ENCODE peak calls at places on chromosomes 1 and 21, in four cellular contexts. G, I, M and F are unnamed samples.

GRCh38 chr1:30413606-30414005 is 309.8 kb downstream of the MATN1 start:
- DNase-seq in M (no peak), G (no peak), I (no peak), F (no peak)

GRCh38 chr1:167455786-167456446 is 62.4 kb downstream of the CD247 start:
- DNase-seq in I (no peak), G (no peak), M (peak; percentile 26), F (peak; percentile 52)

GRCh38 chr1:112674986-112675727 is 698 bp downstream of the MOV10 start:
- DNase-seq in I (peak; percentile 54), M (peak; percentile 62), G (peak; percentile 39), F (peak; percentile 49)

GRCh38 chr1:236518343-236518742 is 5.4 kb upstream of the LGALS8 start:
- DNase-seq in G (no peak), M (no peak), I (no peak), F (no peak)

GRCh38 chr1:93817819-93818569 is 61.0 kb downstream of the DNTTIP2 start:
- DNase-seq in M (no peak), G (peak; percentile 9), I (no peak), F (no peak)

GRCh38 chr1:183290628-183291027 is 104.6 kb downstream of the LAMC2 start:
- DNase-seq in G (no peak), M (no peak), I (no peak), F (no peak)

GRCh38 chr1:116489231-116489697 is 81.6 kb downstream of the CD58 start:
- DNase-seq in I (no peak), M (no peak), G (no peak), F (no peak)

GRCh38 chr1:32063261-32063681 is 9.5 kb upstream of the TMEM39B start:
- DNase-seq in I (peak; percentile 78), G (peak; percentile 42), M (no peak), F (no peak)

GRCh38 chr1:192879416-192879815 is 70.6 kb downstream of the RGS2 start:
- DNase-seq in G (no peak), M (no peak), I (no peak), F (no peak)

GRCh38 chr1:118118469-118118868 is 66.6 kb downstream of the SPAG17 start:
- DNase-seq in M (no peak), G (no peak), I (no peak), F (no peak)

GRCh38 chr1:212179394-212180076 is 105.7 kb upstream of the PPP2R5A start:
- DNase-seq in G (no peak), I (peak; percentile 24), M (no peak), F (no peak)

GRCh38 chr1:228457017-228457395 is 30.2 kb upstream of the RNF187 start:
- DNase-seq in I (no peak), G (no peak), M (no peak), F (no peak)

GRCh38 chr1:241156231-241156965 is 200.6 kb downstream of the RGS7 start:
- DNase-seq in I (no peak), G (no peak), M (no peak), F (no peak)

GRCh38 chr1:229381234-229381633 is 38.4 kb upstream of the CCSAP start:
- DNase-seq in M (no peak), I (no peak), G (no peak), F (no peak)

GRCh38 chr1:164728719-164729118 is 169.7 kb downstream of the PBX1 start:
- DNase-seq in I (no peak), G (no peak), M (no peak), F (no peak)

GRCh38 chr1:192978195-192978710 is 80.9 kb downstream of the UCHL5 start:
- DNase-seq in G (no peak), M (no peak), I (no peak), F (no peak)

GRCh38 chr1:8661185-8662110 is 156.0 kb downstream of the RERE start:
- DNase-seq in M (peak; percentile 66), I (peak; percentile 71), G (no peak), F (no peak)

GRCh38 chr1:217363319-217363718 is 267.6 kb downstream of the GPATCH2 start:
- DNase-seq in I (no peak), M (no peak), G (no peak), F (no peak)

GRCh38 chr21:19268634-19269138 is 865.1 kb upstream of the TMPRSS15 start:
- DNase-seq in G (no peak), I (no peak), M (no peak), F (no peak)

GRCh38 chr1:205954819-205955404 is 11.7 kb upstream of the SLC26A9 start:
- DNase-seq in M (no peak), G (no peak), I (no peak), F (no peak)

GRCh38 chr1:116393015-116393414 is 20.0 kb downstream of the ATP1A1 start:
- DNase-seq in M (no peak), I (no peak), G (no peak), F (no peak)

GRCh38 chr1:42953182-42954180 is 5.2 kb downstream of the SLC2A1 start:
- DNase-seq in M (no peak), I (no peak), G (no peak), F (no peak)

GRCh38 chr1:182135946-182136345 is 74.4 kb upstream of the ZNF648 start:
- DNase-seq in I (no peak), G (no peak), M (no peak), F (no peak)

GRCh38 chr1:165560834-165561233 is 17.0 kb downstream of the LRRC52 start:
- DNase-seq in M (no peak), G (no peak), I (no peak), F (no peak)

GRCh38 chr1:113934006-113934405 is 4.9 kb downstream of the HIPK1 start:
- DNase-seq in I (no peak), M (no peak), G (no peak), F (no peak)

GRCh38 chr1:114458208-114458777 is 52.7 kb downstream of the TRIM33 start:
- DNase-seq in G (no peak), I (peak; percentile 6), M (no peak), F (no peak)

GRCh38 chr1:90387825-90388224 is 329.3 kb downstream of the BARHL2 start:
- DNase-seq in I (no peak), G (no peak), M (no peak), F (no peak)

GRCh38 chr1:12501661-12502060 is 116.3 kb downstream of the DHRS3 start:
- DNase-seq in I (no peak), G (no peak), M (no peak), F (no peak)

GRCh38 chr1:43147625-43148319 is 24.3 kb downstream of the EBNA1BP2 start:
- DNase-seq in M (peak; percentile 71), G (no peak), I (peak; percentile 26), F (peak; percentile 63)

GRCh38 chr1:206679738-206680211 is 4.9 kb upstream of the MAPKAPK2 start:
- DNase-seq in M (no peak), I (no peak), G (no peak), F (no peak)

GRCh38 chr1:206415913-206416312 is 54.4 kb upstream of the IKBKE start:
- DNase-seq in G (no peak), M (no peak), I (no peak), F (no peak)

GRCh38 chr1:2962061-2962460 is 59.2 kb upstream of the ACTRT2 start:
- DNase-seq in G (no peak), I (no peak), M (no peak), F (no peak)

GRCh38 chr1:24586970-24587820 is 31.3 kb downstream of the NCMAP start:
- DNase-seq in M (no peak), I (peak; percentile 38), G (peak; percentile 80), F (no peak)

GRCh38 chr1:89167590-89168215 is 8.1 kb downstream of the GBP7 start:
- DNase-seq in M (no peak), G (no peak), I (no peak), F (no peak)

GRCh38 chr1:29465755-29466154 is 229.4 kb downstream of the PTPRU start:
- DNase-seq in I (no peak), M (no peak), G (no peak), F (no peak)

GRCh38 chr1:164794310-164794709 is 235.3 kb downstream of the PBX1 start:
- DNase-seq in I (peak; percentile 43), G (no peak), M (peak; percentile 62), F (no peak)

GRCh38 chr1:94578856-94579255 is 37.3 kb upstream of the F3 start:
- DNase-seq in M (no peak), I (no peak), G (no peak), F (no peak)

GRCh38 chr1:118381197-118381596 is 196.2 kb upstream of the SPAG17 start:
- DNase-seq in G (no peak), I (no peak), M (no peak), F (no peak)

GRCh38 chr21:30444204-30444603 is 4.1 kb downstream of the KRTAP15-1 start:
- DNase-seq in I (no peak), M (no peak), G (no peak), F (no peak)

GRCh38 chr1:226635456-226635941 is 86.9 kb downstream of the STUM start:
- DNase-seq in I (no peak), M (peak; percentile 14), G (no peak), F (no peak)

GRCh38 chr1:46447499-46448108 is 42.0 kb upstream of the DMBX1 start:
- DNase-seq in G (no peak), I (no peak), M (no peak), F (no peak)
- H3K4me3 ChIP-seq in G (no peak overlapping the region), I (no peak overlapping the region), M (no peak overlapping the region), F (peak overlapping the region; percentile 62)

DNA sequence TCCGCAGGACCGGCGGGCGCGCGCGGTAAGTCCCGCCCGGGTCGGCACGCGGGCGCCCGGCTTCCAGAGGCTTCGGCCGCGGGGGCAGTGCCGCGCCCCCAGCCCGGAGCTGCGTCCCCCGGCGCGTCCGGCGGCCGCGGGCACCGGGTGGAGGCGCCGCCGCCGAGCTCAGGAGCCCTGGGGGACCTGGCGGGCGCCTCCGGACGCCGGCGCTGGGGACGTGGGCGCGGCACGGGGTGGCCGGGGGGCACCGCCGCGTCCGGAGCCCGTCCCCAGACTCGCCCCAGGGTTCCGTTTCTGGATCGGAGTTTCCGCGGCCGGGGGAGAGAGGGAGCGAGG is 280 bp downstream of the NBL1 start:
- DNase-seq in I (no peak), G (no peak), M (no peak), F (no peak)
- H3K4me1 ChIP-seq in I (peaks cover 18% of the 10 kb centered on the region), G (peaks cover 10% of the 10 kb centered on the region), M (peaks cover 19% of the 10 kb centered on the region), F (peaks cover 67% of the 10 kb centered on the region)

DNA sequence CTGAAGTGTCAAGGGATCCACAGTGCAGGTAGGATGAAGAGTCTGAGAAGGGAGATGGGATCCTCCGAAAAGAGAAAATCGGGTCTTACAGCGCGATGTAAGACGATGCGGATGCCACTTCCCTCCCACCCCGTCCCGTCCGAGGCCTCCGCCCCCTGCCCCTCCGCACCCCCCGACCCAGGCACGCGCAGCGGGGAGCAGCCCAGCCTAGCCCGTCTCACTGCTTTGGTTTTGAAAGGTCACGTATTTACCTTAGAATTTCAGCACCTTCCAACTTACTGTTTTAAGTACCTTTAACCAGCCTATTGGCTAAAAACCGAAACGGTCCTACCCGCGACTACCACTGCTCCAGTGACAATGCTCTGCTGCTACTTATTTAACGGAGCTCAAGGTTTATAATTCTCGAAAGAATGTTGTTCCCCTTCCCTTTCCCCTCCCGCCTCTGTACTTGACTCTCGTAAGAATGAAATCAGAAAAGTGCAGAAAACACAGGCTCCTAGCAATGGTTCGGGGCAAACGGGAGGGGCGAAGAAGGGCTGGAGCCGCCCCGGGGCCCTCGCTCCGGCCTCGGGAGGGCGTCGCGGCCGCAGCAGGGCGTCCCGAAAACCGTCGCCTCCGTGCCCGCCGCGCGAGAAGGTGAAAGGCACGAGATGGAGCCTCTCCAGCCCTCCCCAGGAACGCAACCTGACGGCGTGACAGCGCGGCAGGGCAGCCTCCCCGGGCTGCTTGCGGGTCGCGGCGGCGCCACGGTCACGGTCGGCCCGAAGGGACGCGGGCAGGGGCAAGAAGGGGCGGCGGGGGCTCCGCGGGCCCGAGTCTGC is 706 bp downstream of the TMEM50B start:
- DNase-seq in M (peak; percentile 20), G (peak; percentile 54), I (no peak), F (no peak)
- H3K36me3 ChIP-seq in M (no peaks in the 10 kb centered on the region), G (no peaks in the 10 kb centered on the region), I (peaks cover 4% of the 10 kb centered on the region), F (no peaks in the 10 kb centered on the region)

GRCh38 chr1:213561870-213562269 is 425.9 kb upstream of the PROX1 start:
- DNase-seq in I (no peak), M (no peak), G (no peak), F (no peak)
- H3K4me3 ChIP-seq in I (no peak overlapping the region), M (no peak overlapping the region), G (no peak overlapping the region), F (no peak overlapping the region)

GRCh38 chr1:195740862-195741261 is 867.4 kb downstream of the KCNT2 start:
- DNase-seq in I (no peak), G (no peak), M (no peak), F (no peak)
- H3K4me1 ChIP-seq in I (no peaks in the 10 kb centered on the region), G (no peaks in the 10 kb centered on the region), M (no peaks in the 10 kb centered on the region), F (no peaks in the 10 kb centered on the region)